ENCODE peak calls at places on chromosomes 1 and 21, in ten cellular contexts. N is GM23248; E is erythroblast; C is stimulated activated CD8-positive, alpha-beta memory T cell treated with anti-CD3 and anti-CD28 coated beads, Interleukin-4, amount 100 ng/mL, for 24 hours; J is ELR; Z is activated naive CD8-positive, alpha-beta T cell treated with anti-CD3 and anti-CD28 coated beads for 36 hours; W is effector CD4-positive, alpha-beta T cell; I is astrocyte of the hippocampus; F is activated gamma-delta T cell treated with Interleukin-2 at 50 U/mL for 16 hours; G is GM04504. M is an unnamed sample.

GRCh38 chr21:17925000-17925610 is 105.9 kb upstream of the C21orf91 start:
- DNase-seq in N (peak; percentile 68), E (peak; percentile 72), C (no peak), J (peak; percentile 66), Z (peak; percentile 44), W (peak; percentile 50), I (peak; percentile 70), F (peak; percentile 44), G (peak; percentile 15), M (peak; percentile 3)

GRCh38 chr1:213457097-213457680 is 406.1 kb downstream of the RPS6KC1 start:
- DNase-seq in N (peak; percentile 23), E (no peak), C (no peak), J (no peak), Z (no peak), W (no peak), I (peak; percentile 6), F (no peak), G (no peak), M (no peak)

GRCh38 chr1:113519561-113519960 is 129.2 kb downstream of the MAGI3 start:
- DNase-seq in N (peak; percentile 69), E (no peak), C (no peak), J (peak; percentile 54), Z (no peak), W (no peak), I (peak; percentile 32), F (no peak), G (no peak), M (no peak)

GRCh38 chr1:207811920-207812720 is 60.3 kb downstream of the CD46 start:
- DNase-seq in N (peak; percentile 31), E (peak; percentile 57), C (no peak), J (peak; percentile 35), Z (no peak), W (no peak), I (no peak), F (no peak), G (no peak), M (no peak)

GRCh38 chr1:98932184-98932583 is 72.5 kb downstream of the PLPPR5 start:
- DNase-seq in N (no peak), E (no peak), C (no peak), J (no peak), Z (no peak), W (no peak), I (no peak), F (no peak), G (no peak), M (no peak)

GRCh38 chr1:40153073-40153770 is 8.0 kb upstream of the RLF start:
- DNase-seq in N (peak; percentile 74), E (peak; percentile 84), C (no peak), J (peak; percentile 70), Z (no peak), W (peak; percentile 17), I (peak; percentile 74), F (peak; percentile 19), G (no peak), M (no peak)

GRCh38 chr21:44866780-44867179 is 6.7 kb downstream of the PTTG1IP start:
- DNase-seq in N (peak; percentile 34), E (peak; percentile 41), C (no peak), J (peak; percentile 41), Z (no peak), W (no peak), I (peak; percentile 90), F (no peak), G (no peak), M (no peak)

GRCh38 chr1:4120557-4121292 is 220.7 kb upstream of the C1orf174 start:
- DNase-seq in N (no peak), E (no peak), C (no peak), J (no peak), Z (no peak), W (no peak), I (no peak), F (no peak), G (no peak), M (no peak)

GRCh38 chr1:157377216-157377821 is 175.0 kb downstream of the FCRL5 start:
- DNase-seq in N (peak; percentile 63), E (peak; percentile 59), C (no peak), J (peak; percentile 64), Z (peak; percentile 19), W (no peak), I (peak; percentile 16), F (no peak), G (peak; percentile 10), M (peak; percentile 38)

GRCh38 chr1:43853161-43853921 is 80.3 kb upstream of the ARTN start:
- DNase-seq in N (peak; percentile 89), E (peak; percentile 50), C (no peak), J (peak; percentile 35), Z (no peak), W (no peak), I (peak; percentile 83), F (peak; percentile 57), G (peak; percentile 77), M (no peak)

GRCh38 chr1:197127513-197127912 is 19.0 kb downstream of the ASPM start:
- DNase-seq in N (peak; percentile 39), E (no peak), C (no peak), J (no peak), Z (no peak), W (no peak), I (no peak), F (no peak), G (no peak), M (no peak)